ENCODE peak calls at places on chromosomes 5 and 9, in eight cellular contexts. V, D, W, Y, C, A, O and L are unnamed samples.

GRCh38 chr5:125700380-125700856 is 722.8 kb upstream of the GRAMD2B start:
- DNase-seq in W (no peak), C (peak), O (no peak), Y (peak), A (peak), D (no peak), V (no peak), L (no peak)

GRCh38 chr9:130535818-130536521 is 43.4 kb upstream of the FUBP3 start:
- DNase-seq in V (no peak), O (no peak), W (no peak), A (no peak), Y (peak), D (no peak), C (no peak), L (no peak)

GRCh38 chr9:81071108-81071507 is 618.2 kb downstream of the TLE1 start:
- DNase-seq in Y (no peak), O (no peak), D (no peak), V (no peak), A (no peak), C (no peak), W (no peak), L (no peak)

GRCh38 chr9:114777841-114778240 is 28.0 kb downstream of the TNFSF15 start:
- DNase-seq in O (peak), C (no peak), D (no peak), W (no peak), V (no peak), A (peak), Y (no peak), L (no peak)

GRCh38 chr5:140317859-140318258 is 15.0 kb upstream of the PFDN1 start:
- DNase-seq in A (peak), O (no peak), W (no peak), C (no peak), Y (no peak), D (no peak), V (no peak), L (no peak)

GRCh38 chr5:38211354-38211710 is 47.0 kb upstream of the EGFLAM start:
- DNase-seq in A (no peak), O (no peak), D (no peak), W (no peak), C (no peak), Y (no peak), V (no peak), L (no peak)

GRCh38 chr5:136276946-136277345 is 84.0 kb upstream of the SMIM32 start:
- DNase-seq in A (no peak), D (no peak), C (no peak), O (no peak), Y (no peak), W (no peak), V (no peak), L (no peak)

GRCh38 chr9:95127249-95128176 is 190.0 kb downstream of the FANCC start:
- DNase-seq in W (peak), C (peak), A (peak), V (peak), D (peak), O (no peak), Y (peak), L (peak)

GRCh38 chr5:150904479-150905311 is at the start of gene ZNF300:
- DNase-seq in W (peak), O (peak), V (peak), D (peak), Y (peak), A (peak), C (peak), L (peak)

GRCh38 chr9:23941051-23941450 is 115.0 kb upstream of the ELAVL2 start:
- DNase-seq in W (no peak), C (no peak), Y (no peak), A (peak), D (no peak), V (no peak), O (no peak), L (no peak)

GRCh38 chr9:2570615-2571479 is 50.7 kb upstream of the VLDLR start:
- DNase-seq in A (peak), D (peak), C (peak), O (no peak), V (peak), Y (peak), W (peak), L (peak)

GRCh38 chr9:32426278-32426939 is 42.0 kb downstream of the ACO1 start:
- DNase-seq in C (peak), O (no peak), D (peak), V (peak), Y (peak), A (peak), W (no peak), L (no peak)

GRCh38 chr5:90783460-90784333 is 225.1 kb downstream of the ADGRV1 start:
- DNase-seq in C (peak), V (peak), Y (peak), W (peak), D (peak), A (peak), O (no peak), L (peak)

GRCh38 chr5:149677721-149678120 is 52.4 kb upstream of the PPARGC1B start:
- DNase-seq in Y (no peak), C (peak), D (no peak), W (peak), O (no peak), A (no peak), V (no peak), L (no peak)

GRCh38 chr5:61673007-61673735 is 341.1 kb downstream of the ZSWIM6 start:
- DNase-seq in Y (no peak), D (no peak), W (no peak), A (peak), C (peak), V (peak), O (peak), L (no peak)

GRCh38 chr5:89203611-89204010 is 320.6 kb upstream of the MEF2C start:
- DNase-seq in C (no peak), A (no peak), Y (no peak), V (no peak), O (no peak), D (no peak), W (no peak), L (no peak)

GRCh38 chr5:6236170-6236793 is 142.1 kb downstream of the MED10 start:
- DNase-seq in O (peak), V (no peak), D (no peak), W (no peak), A (no peak), C (no peak), Y (no peak), L (no peak)

GRCh38 chr5:176995896-176996767 is 10.4 kb downstream of the UIMC1 start:
- DNase-seq in A (peak), C (no peak), D (no peak), W (no peak), V (no peak), O (no peak), Y (no peak), L (no peak)

GRCh38 chr9:33443047-33443446 is 4.3 kb downstream of the AQP3 start:
- DNase-seq in Y (peak), W (no peak), C (no peak), V (no peak), O (no peak), A (peak), D (peak), L (no peak)

GRCh38 chr5:87190041-87190440 is 77.6 kb upstream of the RASA1 start:
- DNase-seq in Y (no peak), C (no peak), A (no peak), O (no peak), D (no peak), W (no peak), V (no peak), L (no peak)

GRCh38 chr5:173891367-173891766 is 3.2 kb downstream of the CPEB4 start:
- DNase-seq in V (no peak), D (no peak), A (no peak), O (no peak), Y (no peak), W (no peak), C (no peak), L (no peak)

GRCh38 chr5:107670927-107671741 is at the start of gene EFNA5:
- DNase-seq in C (peak), A (peak), V (peak), Y (no peak), O (no peak), W (peak), D (peak), L (peak)

GRCh38 chr9:86946712-86947145 is 577 bp downstream of the GAS1 start:
- DNase-seq in O (no peak), V (peak), D (peak), A (peak), W (peak), Y (no peak), C (peak), L (peak)

GRCh38 chr9:69019808-69020207 is 5.9 kb upstream of the PRKACG start:
- DNase-seq in V (no peak), C (no peak), Y (no peak), D (no peak), A (no peak), O (no peak), W (no peak), L (no peak)

GRCh38 chr5:165202144-165202910 is 1696.9 kb downstream of the MAT2B start:
- DNase-seq in D (no peak), V (no peak), C (no peak), W (no peak), A (no peak), O (no peak), Y (no peak), L (no peak)

GRCh38 chr5:84438456-84438855 is 53.8 kb upstream of the EDIL3 start:
- DNase-seq in V (no peak), D (no peak), A (no peak), C (no peak), O (no peak), Y (no peak), W (no peak), L (no peak)

GRCh38 chr5:131671409-131671808 is 36.4 kb upstream of the RAPGEF6 start:
- DNase-seq in W (no peak), O (no peak), A (no peak), C (no peak), D (no peak), V (no peak), Y (no peak), L (no peak)

GRCh38 chr9:12723409-12724028 is 30.3 kb downstream of the TYRP1 start:
- DNase-seq in C (no peak), Y (peak), D (no peak), W (no peak), V (no peak), A (peak), O (no peak), L (no peak)
- TF ChIP-seq CTCF in C (peak), Y (peak), D (peak), W (peak), V (no peak), A (peak), O (peak), L (peak)

DNA sequence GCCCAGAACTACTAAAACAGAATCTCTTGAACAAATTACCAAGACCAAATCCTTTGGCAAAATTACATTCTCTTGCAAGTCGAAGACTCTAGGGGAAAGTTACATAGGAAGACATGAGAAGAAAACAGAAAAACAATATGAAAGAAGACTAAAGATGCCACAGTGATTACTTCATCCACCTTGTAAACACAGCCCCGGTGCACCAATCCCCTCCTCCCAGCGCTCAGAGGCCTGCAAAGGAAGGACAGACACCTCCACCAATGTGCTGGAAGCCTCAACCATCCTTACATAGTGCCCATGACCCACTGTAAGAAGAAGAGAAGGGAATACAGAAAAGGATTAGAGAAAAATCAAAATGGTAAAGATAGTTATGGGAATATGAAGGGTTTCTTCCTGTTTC is 218.5 kb downstream of the SPOCK1 start:
- DNase-seq in Y (no peak), C (no peak), W (no peak), A (peak), V (no peak), O (no peak), D (no peak), L (no peak)
- TF ChIP-seq POLR2A in Y (no peak), C (no peak), W (no peak), A (no peak), V (no peak), O (no peak), D (no peak), L (no peak)

GRCh38 chr5:102801375-102801774 is 46.3 kb downstream of the PAM start:
- DNase-seq in D (no peak), O (no peak), V (no peak), A (no peak), C (no peak), W (no peak), Y (no peak), L (no peak)
- TF ChIP-seq EP300 in D (no peak), O (no peak), V (no peak), A (no peak), C (no peak), W (no peak), Y (no peak), L (no peak)

DNA sequence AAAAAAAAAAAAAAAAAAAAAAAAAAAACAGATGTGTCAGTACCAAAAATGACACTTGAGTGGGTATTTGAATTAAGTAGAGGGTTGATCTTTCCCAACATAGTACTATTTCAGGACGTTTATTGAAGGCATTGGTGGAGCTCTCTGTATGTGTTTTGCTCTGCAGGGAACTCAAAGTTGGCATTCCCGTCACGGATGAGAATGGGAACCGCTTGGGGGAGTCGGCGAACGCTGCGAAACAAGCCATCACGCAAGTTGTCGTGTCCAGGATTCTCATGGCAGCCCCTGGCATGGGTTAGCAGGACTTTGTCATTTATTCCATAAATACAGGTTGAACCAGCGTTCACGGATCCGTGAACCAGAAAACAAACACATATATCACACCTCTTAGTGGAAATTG is 34.9 kb downstream of the SFXN1 start:
- DNase-seq in O (no peak), W (no peak), V (no peak), D (no peak), Y (no peak), A (no peak), C (no peak), L (no peak)
- TF ChIP-seq CTCF in O (no peak), W (no peak), V (no peak), D (no peak), Y (no peak), A (no peak), C (no peak), L (no peak)

GRCh38 chr9:126516936-126517750 is 96.6 kb upstream of the LMX1B start:
- DNase-seq in W (no peak), Y (peak), D (no peak), O (no peak), C (no peak), V (no peak), A (peak), L (peak)
- TF ChIP-seq POLR2A in W (no peak), Y (no peak), D (no peak), O (no peak), C (peak), V (no peak), A (no peak), L (no peak)